ENCODE peak calls at places on chromosomes 5 and 9, in four cellular contexts. M, X, S and P are unnamed samples.

GRCh38 chr5:128782446-128782845 is 182.8 kb upstream of the SLC27A6 start:
- DNase-seq in M (no peak), X (no peak), S (no peak), P (no peak)

GRCh38 chr5:98770911-98771322 is 2.5 kb upstream of the RGMB start:
- DNase-seq in M (no peak), X (no peak), S (no peak), P (no peak)

GRCh38 chr9:96418074-96418919 is at the start of gene ZNF367:
- DNase-seq in M (peak; percentile 66), X (peak; percentile 95), S (peak; percentile 81), P (peak; percentile 88)

GRCh38 chr9:96064838-96065481 is 189.5 kb downstream of the ERCC6L2 start:
- DNase-seq in M (no peak), X (no peak), S (no peak), P (no peak)

GRCh38 chr5:173397531-173397930 is 69.3 kb upstream of the STC2 start:
- DNase-seq in M (no peak), X (no peak), S (no peak), P (no peak)

GRCh38 chr9:3045153-3045552 is 201.3 kb upstream of the PUM3 start:
- DNase-seq in M (no peak), X (no peak), S (no peak), P (no peak)

GRCh38 chr5:89105171-89105695 is 222.2 kb upstream of the MEF2C start:
- DNase-seq in M (no peak), X (no peak), S (no peak), P (no peak)

GRCh38 chr5:33491941-33492340 is 51.2 kb downstream of the TARS1 start:
- DNase-seq in M (no peak), X (peak; percentile 2), S (no peak), P (no peak)

GRCh38 chr5:146447734-146448380 is 724 bp downstream of the TCERG1 start:
- DNase-seq in M (no peak), X (peak; percentile 47), S (no peak), P (no peak)

GRCh38 chr9:105694848-105695581 is 674 bp downstream of the TMEM38B start:
- DNase-seq in M (no peak), X (peak; percentile 50), S (peak; percentile 30), P (peak; percentile 32)

GRCh38 chr5:346229-346935 is 24.9 kb downstream of the AHRR start:
- DNase-seq in M (no peak), X (no peak), S (no peak), P (no peak)

GRCh38 chr5:180832638-180833068 is 28.4 kb downstream of the ZFP62 start:
- DNase-seq in M (no peak), X (no peak), S (no peak), P (no peak)

GRCh38 chr5:150309898-150310269 is 7.2 kb upstream of the ARSI start:
- DNase-seq in M (no peak), X (no peak), S (no peak), P (no peak)

GRCh38 chr5:79759436-79759835 is 69.8 kb downstream of the CMYA5 start:
- DNase-seq in M (no peak), X (no peak), S (no peak), P (no peak)

GRCh38 chr9:79581794-79582193 is 10.0 kb downstream of the TLE4 start:
- DNase-seq in M (no peak), X (peak; percentile 41), S (no peak), P (no peak)

GRCh38 chr9:81052846-81053245 is 636.5 kb downstream of the TLE1 start:
- DNase-seq in M (no peak), X (no peak), S (no peak), P (no peak)

GRCh38 chr5:151024440-151024839 is 4.0 kb downstream of the GPX3 start:
- DNase-seq in M (no peak), X (no peak), S (no peak), P (no peak)

GRCh38 chr5:123512631-123513461 is 869 bp downstream of the CSNK1G3 start:
- DNase-seq in M (no peak), X (peak; percentile 39), S (no peak), P (peak; percentile 8)

GRCh38 chr9:137303893-137304382 is 1.9 kb upstream of the NRARP start:
- DNase-seq in M (no peak), X (no peak), S (no peak), P (no peak)

GRCh38 chr9:10252174-10252573 is 360.6 kb downstream of the PTPRD start:
- DNase-seq in M (no peak), X (no peak), S (no peak), P (no peak)

GRCh38 chr5:134438641-134439621 is 27.2 kb upstream of the CDKN2AIPNL start:
- DNase-seq in M (peak; percentile 76), X (peak; percentile 26), S (no peak), P (no peak)

GRCh38 chr5:10030219-10030831 is 219.4 kb downstream of the ATPSCKMT start:
- DNase-seq in M (no peak), X (peak; percentile 23), S (no peak), P (peak; percentile 48)

GRCh38 chr5:178436326-178436940 is 153.8 kb downstream of the COL23A1 start:
- DNase-seq in M (no peak), X (no peak), S (no peak), P (no peak)

GRCh38 chr9:129712595-129713524 is 40.0 kb downstream of the PTGES start:
- DNase-seq in M (no peak), X (no peak), S (no peak), P (no peak)

GRCh38 chr5:128487041-128487440 is 51.0 kb downstream of the FBN2 start:
- DNase-seq in M (no peak), X (no peak), S (no peak), P (no peak)

GRCh38 chr9:131480258-131480657 is 22.5 kb upstream of the POMT1 start:
- DNase-seq in M (no peak), X (no peak), S (no peak), P (no peak)

GRCh38 chr9:20473566-20474116 is 148.7 kb downstream of the MLLT3 start:
- DNase-seq in M (no peak), X (no peak), S (no peak), P (no peak)

GRCh38 chr5:159864885-159865622 is 51.2 kb upstream of the ADRA1B start:
- DNase-seq in M (no peak), X (no peak), S (peak; percentile 9), P (no peak)

GRCh38 chr5:152113401-152113800 is 188.8 kb upstream of the GLRA1 start:
- DNase-seq in M (no peak), X (no peak), S (no peak), P (no peak)

GRCh38 chr5:159855476-159856157 is 60.7 kb upstream of the ADRA1B start:
- DNase-seq in M (no peak), X (no peak), S (no peak), P (no peak)

GRCh38 chr9:23812673-23813072 is 13.4 kb downstream of the ELAVL2 start:
- DNase-seq in M (no peak), X (no peak), S (no peak), P (no peak)

GRCh38 chr9:23814243-23814642 is 11.8 kb downstream of the ELAVL2 start:
- DNase-seq in M (no peak), X (no peak), S (no peak), P (no peak)

DNA sequence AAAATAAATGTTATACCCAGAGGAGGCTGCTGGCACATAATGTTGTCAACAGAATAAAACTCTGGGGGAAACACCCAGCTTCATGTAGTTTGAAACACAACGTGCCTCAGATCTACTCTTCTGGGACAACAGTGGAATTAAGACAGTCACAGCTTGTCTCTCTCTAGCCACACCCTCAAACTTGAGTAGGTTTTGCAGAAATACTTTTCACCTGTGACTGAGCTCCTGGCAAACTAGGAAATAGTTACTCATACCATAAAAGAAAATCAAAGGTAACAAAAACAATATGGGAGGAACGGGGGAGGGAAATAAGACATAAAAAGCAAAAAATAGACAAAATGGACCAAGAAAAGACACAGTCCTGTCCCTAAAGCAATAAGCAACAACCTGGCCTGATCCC is 14.4 kb downstream of the ELAVL2 start:
- DNase-seq in M (no peak), X (no peak), S (no peak), P (no peak)
- TF ChIP-seq SUZ12 in M (no peak), X (no peak), S (no peak), P (no peak)

DNA sequence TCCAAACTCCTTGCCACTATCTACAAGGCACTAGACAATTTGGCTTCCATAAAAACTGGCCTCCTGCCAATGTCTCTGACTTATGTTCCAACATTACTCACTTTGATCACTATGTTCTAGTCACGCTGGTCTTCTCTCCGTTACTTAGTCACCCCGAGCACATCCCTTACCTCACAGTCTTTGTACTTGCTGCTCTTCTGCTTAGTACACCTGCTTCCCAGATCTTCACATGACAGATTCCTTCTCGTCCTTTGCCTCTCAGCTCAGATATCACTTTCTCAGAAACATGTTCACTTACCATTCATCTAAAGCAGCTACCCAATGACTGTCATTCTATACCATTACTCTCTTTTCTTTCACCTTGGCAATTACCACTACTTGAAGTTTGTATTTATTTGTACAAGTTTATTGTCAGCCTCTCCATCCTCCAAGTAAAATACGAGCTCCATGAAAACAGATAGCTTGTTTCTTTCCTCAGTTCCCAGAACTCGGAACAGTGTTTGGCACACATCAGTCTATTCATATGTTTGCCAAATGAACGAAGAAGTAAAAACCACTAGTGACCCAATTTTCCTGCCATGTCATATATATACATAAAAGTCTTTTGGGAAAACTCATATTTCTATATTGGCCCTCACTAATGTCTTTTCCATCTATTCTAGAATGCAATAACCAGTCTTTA is 5.9 kb upstream of the SLC22A5 start:
- DNase-seq in M (no peak), X (no peak), S (no peak), P (no peak)
- TF ChIP-seq YY1 in M (no peak), X (no peak), S (no peak), P (no peak)

GRCh38 chr5:57720656-57721055 is 238.0 kb upstream of the ACTBL2 start:
- DNase-seq in M (no peak), X (no peak), S (no peak), P (no peak)

GRCh38 chr5:57717555-57717954 is 234.9 kb upstream of the ACTBL2 start:
- DNase-seq in M (no peak), X (no peak), S (no peak), P (no peak)

GRCh38 chr5:57718155-57718554 is 235.5 kb upstream of the ACTBL2 start:
- DNase-seq in M (no peak), X (peak; percentile 85), S (no peak), P (no peak)

GRCh38 chr5:57716661-57717060 is 234.1 kb upstream of the ACTBL2 start:
- DNase-seq in M (no peak), X (no peak), S (no peak), P (no peak)

DNA sequence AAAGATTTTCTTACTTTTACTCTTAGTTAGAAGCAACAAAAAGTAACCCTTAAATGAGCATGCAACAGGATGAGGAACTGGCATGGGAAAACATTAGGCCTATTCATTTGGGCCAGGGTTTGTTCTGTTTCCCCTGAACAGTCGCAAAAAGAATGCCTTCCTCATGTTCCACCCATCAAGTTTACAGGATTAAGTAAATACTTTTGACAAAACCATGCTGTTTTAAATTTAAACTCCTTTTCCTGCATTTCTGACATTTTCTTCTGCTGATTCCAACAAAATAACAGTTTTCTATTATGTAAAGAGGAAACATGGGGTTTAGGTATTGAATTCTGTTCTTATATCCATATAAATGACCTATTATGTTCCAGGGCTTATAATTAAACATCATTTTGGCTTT is 236.6 kb upstream of the ACTBL2 start:
- DNase-seq in M (no peak), X (no peak), S (no peak), P (no peak)
- TF ChIP-seq SUZ12 in M (no peak), X (no peak), S (no peak), P (no peak)

GRCh38 chr9:14313951-14314423 is at the start of gene NFIB:
- DNase-seq in M (no peak), X (peak; percentile 60), S (no peak), P (peak; percentile 52)

GRCh38 chr9:14316574-14317304 is 2.8 kb upstream of the NFIB start:
- DNase-seq in M (no peak), X (no peak), S (no peak), P (no peak)

GRCh38 chr9:14314424-14314928 is 535 bp upstream of the NFIB start:
- DNase-seq in M (no peak), X (peak; percentile 57), S (no peak), P (peak; percentile 68)

GRCh38 chr9:14315754-14316573 is 2.0 kb upstream of the NFIB start:
- DNase-seq in M (no peak), X (no peak), S (no peak), P (peak; percentile 33)

GRCh38 chr9:14314929-14315753 is 1.2 kb upstream of the NFIB start:
- DNase-seq in M (no peak), X (peak; percentile 38), S (no peak), P (peak; percentile 46)
- TF ChIP-seq YY1 in M (peak; percentile 7), X (no peak), S (no peak), P (no peak)